ENCODE peak calls at places on chromosomes 5 and 9, in nine cellular contexts. J is stimulated activated CD8-positive, alpha-beta memory T cell treated with anti-CD3 and anti-CD28 coated beads, Interleukin-7, amount 100 ng/mL, for 1 hour; N is NCI-H1930; B is hepatic stellate cell; X is GM12891; U is HTR-8/SVneo; C is H7; Z is GM23248; E is CD8-positive, alpha-beta T cell. D is an unnamed sample.

GRCh38 chr9:116494815-116495634 is 192.1 kb upstream of the TRIM32 start:
- DNase-seq in J (no peak), N (no peak), B (no peak), X (no peak), U (no peak), C (no peak), Z (peak), E (no peak), D (no peak)

GRCh38 chr5:165057156-165057555 is 1551.7 kb downstream of the MAT2B start:
- DNase-seq in J (no peak), N (no peak), B (no peak), X (no peak), U (no peak), C (no peak), Z (no peak), E (no peak), D (no peak)

GRCh38 chr9:121876658-121877271 is 216.3 kb downstream of the TTLL11 start:
- DNase-seq in J (no peak), N (no peak), B (peak), X (no peak), U (no peak), C (no peak), Z (peak), E (no peak), D (no peak)

GRCh38 chr5:54792611-54793404 is 192.6 kb downstream of the ESM1 start:
- DNase-seq in J (no peak), N (no peak), B (no peak), X (no peak), U (no peak), C (no peak), Z (peak), E (no peak), D (no peak)

GRCh38 chr9:87006956-87007355 is 59.6 kb upstream of the GAS1 start:
- DNase-seq in J (no peak), N (no peak), B (no peak), X (no peak), U (no peak), C (no peak), Z (no peak), E (no peak), D (no peak)

GRCh38 chr9:128232811-128233428 is 29.7 kb downstream of the DNM1 start:
- DNase-seq in J (no peak), N (no peak), B (no peak), X (no peak), U (no peak), C (no peak), Z (no peak), E (no peak), D (no peak)

GRCh38 chr9:119337566-119337965 is 31.7 kb downstream of the BRINP1 start:
- DNase-seq in J (no peak), N (no peak), B (no peak), X (no peak), U (no peak), C (no peak), Z (no peak), E (no peak), D (no peak)

GRCh38 chr9:93702261-93702660 is 125.9 kb downstream of the PHF2 start:
- DNase-seq in J (no peak), N (no peak), B (no peak), X (no peak), U (no peak), C (peak), Z (no peak), E (no peak), D (no peak)

GRCh38 chr9:96884443-96884842 is 30.1 kb upstream of the ZNF782 start:
- DNase-seq in J (no peak), N (no peak), B (peak), X (no peak), U (peak), C (no peak), Z (peak), E (no peak), D (no peak)

GRCh38 chr5:76283670-76284069 is 119.4 kb upstream of the IQGAP2 start:
- DNase-seq in J (no peak), N (no peak), B (no peak), X (no peak), U (no peak), C (no peak), Z (no peak), E (no peak), D (no peak)

GRCh38 chr9:127927457-127928231 is 2.9 kb downstream of the PIP5KL1 start:
- DNase-seq in J (peak), N (peak), B (no peak), X (no peak), U (no peak), C (peak), Z (peak), E (peak), D (no peak)

GRCh38 chr5:136814621-136815378 is 449.5 kb upstream of the TRPC7 start:
- DNase-seq in J (no peak), N (no peak), B (peak), X (no peak), U (no peak), C (no peak), Z (peak), E (no peak), D (no peak)

GRCh38 chr9:126701820-126702500 is 88.2 kb downstream of the LMX1B start:
- DNase-seq in J (no peak), N (no peak), B (no peak), X (no peak), U (no peak), C (peak), Z (no peak), E (no peak), D (no peak)

GRCh38 chr9:118829334-118829733 is 539.9 kb downstream of the BRINP1 start:
- DNase-seq in J (no peak), N (no peak), B (peak), X (no peak), U (no peak), C (peak), Z (peak), E (no peak), D (no peak)

GRCh38 chr5:140358738-140359310 is 1.2 kb upstream of the SLC4A9 start:
- DNase-seq in J (no peak), N (no peak), B (peak), X (no peak), U (peak), C (peak), Z (peak), E (no peak), D (no peak)

GRCh38 chr9:110875275-110875674 is 163.0 kb downstream of the LPAR1 start:
- DNase-seq in J (no peak), N (no peak), B (no peak), X (peak), U (no peak), C (peak), Z (no peak), E (no peak), D (no peak)

GRCh38 chr5:155826947-155827815 is 499.8 kb upstream of the SGCD start:
- DNase-seq in J (no peak), N (no peak), B (no peak), X (no peak), U (no peak), C (no peak), Z (no peak), E (no peak), D (no peak)

GRCh38 chr5:155530046-155530445 is 516.5 kb downstream of the KIF4B start:
- DNase-seq in J (no peak), N (no peak), B (no peak), X (no peak), U (no peak), C (no peak), Z (no peak), E (no peak), D (no peak)

GRCh38 chr5:139140631-139141071 is 57.5 kb downstream of the SIL1 start:
- DNase-seq in J (no peak), N (no peak), B (peak), X (peak), U (no peak), C (no peak), Z (peak), E (no peak), D (no peak)

GRCh38 chr5:145340099-145340498 is 495.0 kb downstream of the PRELID2 start:
- DNase-seq in J (no peak), N (no peak), B (no peak), X (no peak), U (no peak), C (no peak), Z (no peak), E (no peak), D (no peak)

GRCh38 chr9:9913276-9913832 is 699.4 kb downstream of the PTPRD start:
- DNase-seq in J (no peak), N (no peak), B (no peak), X (no peak), U (no peak), C (no peak), Z (no peak), E (no peak), D (no peak)

GRCh38 chr9:82410306-82410705 is 421.7 kb downstream of the SPATA31D1 start:
- DNase-seq in J (no peak), N (no peak), B (no peak), X (no peak), U (no peak), C (no peak), Z (peak), E (no peak), D (no peak)

GRCh38 chr9:121884057-121884512 is 209.0 kb downstream of the TTLL11 start:
- DNase-seq in J (no peak), N (no peak), B (no peak), X (no peak), U (no peak), C (peak), Z (no peak), E (no peak), D (no peak)

GRCh38 chr5:131481569-131481968 is 153.5 kb downstream of the RAPGEF6 start:
- DNase-seq in J (no peak), N (no peak), B (no peak), X (no peak), U (no peak), C (no peak), Z (peak), E (no peak), D (no peak)

GRCh38 chr9:37302277-37302676 is 120.2 kb upstream of the GRHPR start:
- DNase-seq in J (no peak), N (no peak), B (no peak), X (peak), U (no peak), C (no peak), Z (no peak), E (no peak), D (no peak)

D was measured in type B pancreatic cell.